ENCODE peak calls at places on chromosomes 4 and X, in five cellular contexts. E, M, W, B and A are unnamed samples.

GRCh38 chrX:56788717-56789122 is 59.7 kb downstream of the NBDY start:
- DNase-seq in W (no peak), M (no peak), E (no peak), B (no peak), A (peak; percentile 26)

GRCh38 chr4:181569553-181569952 is 673.6 kb upstream of the TENM3 start:
- DNase-seq in M (no peak), B (peak; percentile 66), E (no peak), W (peak; percentile 15), A (no peak)

GRCh38 chr4:30953799-30954198 is 233.6 kb downstream of the PCDH7 start:
- DNase-seq in E (no peak), M (no peak), W (no peak), B (no peak), A (no peak)

GRCh38 chr4:76305033-76305687 is 1.4 kb upstream of the STBD1 start:
- DNase-seq in M (no peak), W (no peak), B (no peak), E (no peak), A (no peak)

GRCh38 chrX:25005382-25006185 is 10.2 kb downstream of the ARX start:
- DNase-seq in E (no peak), M (no peak), W (no peak), B (no peak), A (no peak)

GRCh38 chr4:169205146-169205806 is 65.5 kb downstream of the SH3RF1 start:
- DNase-seq in M (no peak), B (no peak), E (no peak), W (no peak), A (no peak)

GRCh38 chrX:13398073-13398823 is 78.4 kb upstream of the ATXN3L start:
- DNase-seq in W (peak; percentile 97), B (peak; percentile 92), E (peak; percentile 20), M (no peak), A (peak; percentile 81)

GRCh38 chr4:77845929-77846328 is 16.7 kb upstream of the MRPL1 start:
- DNase-seq in B (no peak), M (no peak), W (no peak), E (no peak), A (no peak)

GRCh38 chr4:148344382-148344781 is 97.8 kb downstream of the NR3C2 start:
- DNase-seq in E (no peak), B (no peak), M (no peak), W (no peak), A (no peak)

GRCh38 chr4:22986881-22987280 is 294.1 kb downstream of the GBA3 start:
- DNase-seq in E (no peak), W (no peak), M (no peak), B (no peak), A (no peak)

GRCh38 chr4:129565214-129565613 is 469.3 kb downstream of the C4orf33 start:
- DNase-seq in B (no peak), M (no peak), W (no peak), E (no peak), A (no peak)

GRCh38 chr4:172143605-172144314 is 330.6 kb downstream of the GALNTL6 start:
- DNase-seq in E (peak; percentile 13), M (no peak), W (no peak), B (peak; percentile 34), A (no peak)

GRCh38 chr4:26354491-26354890 is 33.7 kb downstream of the RBPJ start:
- DNase-seq in M (no peak), E (no peak), W (no peak), B (no peak), A (no peak)

GRCh38 chrX:132041016-132041415 is 17.9 kb downstream of the STK26 start:
- DNase-seq in W (peak; percentile 61), B (peak; percentile 58), E (no peak), M (no peak), A (no peak)

GRCh38 chrX:68919707-68920106 is 90.9 kb downstream of the EFNB1 start:
- DNase-seq in M (no peak), B (no peak), W (no peak), E (no peak), A (no peak)

GRCh38 chrX:39984191-39984956 is 113.4 kb downstream of the BCOR start:
- DNase-seq in W (no peak), E (peak; percentile 20), M (peak; percentile 32), B (no peak), A (peak; percentile 51)

GRCh38 chrX:2484721-2485459 is 15.9 kb downstream of the DHRSX start:
- DNase-seq in E (no peak), M (no peak), W (no peak), B (peak; percentile 49), A (no peak)

GRCh38 chr4:42654606-42655005 is 2.3 kb downstream of the ATP8A1 start:
- DNase-seq in M (no peak), W (peak; percentile 90), E (no peak), B (peak; percentile 28), A (no peak)

GRCh38 chrX:11733614-11734013 is 24.4 kb upstream of the MSL3 start:
- DNase-seq in M (no peak), B (no peak), E (no peak), W (no peak), A (no peak)

GRCh38 chr4:168631241-168632151 is 134.6 kb downstream of the PALLD start:
- DNase-seq in E (no peak), W (peak; percentile 69), M (peak; percentile 70), B (peak; percentile 88), A (peak; percentile 89)

GRCh38 chrX:107323786-107324492 is 117.5 kb downstream of the DNAAF6 start:
- DNase-seq in E (no peak), W (no peak), B (no peak), M (no peak), A (peak; percentile 74)

GRCh38 chr4:18041114-18041513 is 19.6 kb upstream of the LCORL start:
- DNase-seq in M (no peak), B (no peak), E (no peak), W (no peak), A (no peak)

GRCh38 chr4:119690871-119691270 is 62.3 kb upstream of the PDE5A start:
- DNase-seq in M (no peak), W (peak; percentile 45), E (no peak), B (peak; percentile 54), A (no peak)

GRCh38 chr4:38715076-38715475 is 51.1 kb downstream of the KLF3 start:
- DNase-seq in W (no peak), E (no peak), B (no peak), M (no peak), A (no peak)

GRCh38 chr4:38925492-38926418 is 58.1 kb downstream of the FAM114A1 start:
- DNase-seq in W (no peak), M (no peak), E (no peak), B (no peak), A (no peak)

GRCh38 chr4:39044947-39045734 is 12.9 kb upstream of the TMEM156 start:
- DNase-seq in E (peak; percentile 77), W (no peak), M (no peak), B (peak; percentile 46), A (no peak)

GRCh38 chr4:3329887-3330286 is 37.1 kb downstream of the RGS12 start:
- DNase-seq in B (no peak), W (no peak), M (no peak), E (no peak), A (no peak)

DNA sequence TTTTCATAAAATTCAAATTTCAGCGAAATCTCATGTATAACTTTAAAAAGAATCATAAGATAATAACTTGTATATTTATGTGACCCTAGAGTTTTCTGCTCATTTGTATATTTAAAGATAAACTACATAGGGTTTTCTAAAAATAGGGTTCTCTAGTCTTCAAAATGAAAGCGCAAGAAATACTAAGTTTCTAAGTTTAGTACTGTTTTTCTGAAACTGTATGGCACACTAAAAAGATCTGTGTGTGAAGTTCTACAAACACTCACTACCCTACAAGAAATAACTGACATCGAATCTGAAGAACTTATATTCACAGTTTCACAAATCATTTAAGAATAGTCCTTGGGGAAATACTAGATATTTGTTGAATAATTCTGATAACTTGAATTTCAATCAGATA is 38.7 kb upstream of the NDST4 start:
- DNase-seq in B (no peak), W (no peak), M (no peak), E (no peak), A (no peak)
- H3K4me1 ChIP-seq in B (no peaks in the 10 kb centered on the region), W (no peaks in the 10 kb centered on the region), M (no peaks in the 10 kb centered on the region), E (no peaks in the 10 kb centered on the region), A (no peaks in the 10 kb centered on the region)

GRCh38 chr4:56544573-56545131 is 39.1 kb downstream of the ARL9 start:
- DNase-seq in W (peak; percentile 95), E (peak; percentile 90), B (peak; percentile 81), M (peak; percentile 86), A (peak; percentile 93)
- H3K9ac ChIP-seq in W (peak overlapping the region; percentile 26), E (peak overlapping the region; percentile 69), B (peak overlapping the region; percentile 51), M (peak overlapping the region; percentile 12), A (peak overlapping the region; percentile 51)

GRCh38 chr4:1365271-1366178 is 18.5 kb downstream of the UVSSA start:
- DNase-seq in M (no peak), W (no peak), E (no peak), B (no peak), A (peak; percentile 64)

GRCh38 chr4:1364217-1364616 is 17.2 kb downstream of the UVSSA start:
- DNase-seq in B (no peak), M (no peak), E (no peak), W (no peak), A (peak; percentile 31)

GRCh38 chr4:1366371-1367229 is 19.6 kb downstream of the UVSSA start:
- DNase-seq in M (no peak), E (no peak), B (no peak), W (no peak), A (peak; percentile 65)

GRCh38 chr4:1363540-1363939 is 16.5 kb downstream of the UVSSA start:
- DNase-seq in B (no peak), W (no peak), E (no peak), M (no peak), A (peak; percentile 11)

DNA sequence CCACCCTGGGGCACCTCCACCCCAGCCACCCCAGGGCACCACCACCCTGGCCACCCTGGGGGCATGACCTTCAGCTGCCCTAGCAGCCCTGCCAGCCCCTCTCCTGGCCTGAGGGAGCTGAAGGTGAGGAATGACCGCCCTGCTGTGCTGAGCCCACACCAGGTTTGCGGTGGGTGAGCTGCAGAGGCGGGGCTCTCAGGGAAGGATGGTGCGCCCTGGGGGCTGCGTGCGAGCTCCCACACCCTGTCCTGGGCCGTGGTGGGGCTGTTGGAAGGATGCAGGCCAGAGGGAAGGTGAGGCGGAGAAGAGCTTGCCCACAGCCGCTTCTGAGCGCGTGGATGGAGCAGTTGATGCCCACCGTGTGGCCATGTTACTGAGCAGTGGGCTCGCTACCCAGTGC is 17.7 kb downstream of the UVSSA start:
- DNase-seq in E (no peak), B (no peak), M (no peak), W (no peak), A (peak; percentile 47)
- H3K4me1 ChIP-seq in E (peaks cover 29% of the 10 kb centered on the region), B (no peaks in the 10 kb centered on the region), M (no peaks in the 10 kb centered on the region), W (no peaks in the 10 kb centered on the region), A (no peaks in the 10 kb centered on the region)

DNA sequence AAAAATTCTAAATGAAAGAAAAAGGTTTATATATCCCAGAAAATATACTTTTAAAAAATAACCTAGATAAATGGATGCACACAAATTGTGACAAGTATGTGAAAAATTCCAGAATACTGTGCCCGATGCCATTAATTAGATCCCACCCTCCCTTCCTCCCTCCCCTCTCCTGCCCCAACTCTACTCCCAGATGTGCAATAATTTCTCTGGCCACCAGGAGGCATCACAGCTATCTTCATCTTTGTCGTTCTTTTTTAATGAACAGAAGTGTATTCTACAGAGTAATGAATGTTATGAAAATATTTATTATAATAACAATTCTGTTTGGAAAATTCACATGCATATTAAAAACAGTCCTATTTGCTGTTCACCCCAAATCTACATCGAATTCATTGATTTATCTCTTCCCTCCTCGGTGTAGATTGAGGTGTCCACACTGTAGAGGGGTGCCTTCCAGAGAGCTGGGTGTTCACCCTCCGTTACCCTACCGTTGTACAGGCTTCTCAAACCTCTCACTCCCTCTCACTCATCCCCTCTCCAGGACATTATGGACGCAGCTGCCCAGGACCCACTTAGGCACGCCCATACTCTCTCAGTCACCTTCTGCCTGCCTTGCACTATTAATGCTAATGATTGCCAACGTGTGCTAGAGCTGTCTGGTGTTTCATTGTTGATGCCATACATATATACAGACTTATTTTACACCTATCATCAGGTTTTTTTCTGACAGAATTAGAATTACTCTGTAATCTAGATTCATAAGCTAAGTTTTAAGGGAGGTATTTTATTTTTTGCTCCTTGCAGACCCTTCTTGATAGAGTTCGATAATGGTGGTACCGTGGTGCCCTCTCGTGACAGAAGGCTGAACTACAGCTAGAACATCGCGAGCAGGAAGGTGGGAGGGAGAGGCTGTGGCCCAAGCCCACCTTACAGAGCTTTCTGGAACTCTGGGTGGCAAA is 14.1 kb downstream of the RAB40AL start:
- DNase-seq in W (peak; percentile 81), E (peak; percentile 49), M (peak; percentile 63), B (peak; percentile 73), A (no peak)
- H3K9ac ChIP-seq in W (peak overlapping the region; percentile 6), E (no peak overlapping the region), M (no peak overlapping the region), B (no peak overlapping the region), A (no peak overlapping the region)